ENCODE peak calls at places on chromosomes 7 and 10, in five cellular contexts. T is GM23248, G is HAP-1, L is kidney epithelial cell, E is adipocyte. N is an unnamed sample.

GRCh38 chr10:124647421-124648130 is 96.6 kb downstream of the FAM53B start:
- DNase-seq in T (peak), G (no peak), L (no peak), E (peak), N (peak)

GRCh38 chr7:141402277-141402996 is 148.8 kb upstream of the AGK start:
- DNase-seq in T (no peak), G (no peak), L (no peak), E (no peak), N (peak)

GRCh38 chr10:102419561-102420442 is 834 bp upstream of the FBXL15 start:
- DNase-seq in T (peak), G (no peak), L (no peak), E (peak), N (peak)

GRCh38 chr10:103736763-103737162 is 118.6 kb downstream of the SH3PXD2A start:
- DNase-seq in T (no peak), G (peak), L (no peak), E (no peak), N (no peak)

GRCh38 chr7:2031496-2031895 is 201.2 kb downstream of the MAD1L1 start:
- DNase-seq in T (no peak), G (no peak), L (no peak), E (no peak), N (peak)

GRCh38 chr7:80934286-80934685 is 15.4 kb upstream of the SEMA3C start:
- DNase-seq in T (peak), G (no peak), L (no peak), E (peak), N (peak)

GRCh38 chr7:117095055-117095454 is 141.8 kb downstream of the ST7 start:
- DNase-seq in T (no peak), G (no peak), L (no peak), E (no peak), N (no peak)

GRCh38 chr10:118305730-118306129 is 36.4 kb downstream of the FAM204A start:
- DNase-seq in T (no peak), G (no peak), L (no peak), E (no peak), N (no peak)

GRCh38 chr10:17787087-17787942 is 21.8 kb upstream of the MRC1 start:
- DNase-seq in T (peak), G (peak), L (peak), E (peak), N (peak)

GRCh38 chr10:48682265-48682664 is 2.4 kb upstream of the WDFY4 start:
- DNase-seq in T (no peak), G (no peak), L (no peak), E (no peak), N (no peak)

GRCh38 chr10:132666733-132667612 is 119.0 kb downstream of the NKX6-2 start:
- DNase-seq in T (peak), G (no peak), L (no peak), E (peak), N (peak)

GRCh38 chr10:4474829-4475228 is 351.2 kb upstream of the AKR1E2 start:
- DNase-seq in T (no peak), G (no peak), L (peak), E (no peak), N (no peak)

GRCh38 chr7:20141666-20142065 is 75.5 kb downstream of the MACC1 start:
- DNase-seq in T (no peak), G (peak), L (no peak), E (peak), N (no peak)

GRCh38 chr10:69757553-69758309 is 44.0 kb upstream of the COL13A1 start:
- DNase-seq in T (peak), G (no peak), L (no peak), E (peak), N (peak)

GRCh38 chr7:2572101-2572842 is 13.5 kb downstream of the IQCE start:
- DNase-seq in T (peak), G (no peak), L (peak), E (peak), N (peak)

GRCh38 chr7:23218196-23218595 is 28.4 kb upstream of the GPNMB start:
- DNase-seq in T (no peak), G (no peak), L (no peak), E (no peak), N (no peak)

GRCh38 chr7:55242613-55243012 is 122.5 kb upstream of the LANCL2 start:
- DNase-seq in T (peak), G (no peak), L (no peak), E (no peak), N (no peak)

GRCh38 chr10:61472090-61472674 is 19.0 kb upstream of the TMEM26 start:
- DNase-seq in T (no peak), G (no peak), L (no peak), E (no peak), N (no peak)

GRCh38 chr10:71419002-71419540 is 22.4 kb downstream of the CDH23 start:
- DNase-seq in T (no peak), G (no peak), L (no peak), E (no peak), N (no peak)

GRCh38 chr10:71779641-71780040 is 6.3 kb upstream of the VSIR start:
- DNase-seq in T (no peak), G (no peak), L (no peak), E (no peak), N (peak)

GRCh38 chr10:14884082-14884481 is 5.4 kb downstream of the SUV39H2 start:
- DNase-seq in T (peak), G (no peak), L (no peak), E (no peak), N (no peak)

GRCh38 chr7:66213637-66214036 is 8.5 kb downstream of the TPST1 start:
- DNase-seq in T (peak), G (no peak), L (no peak), E (no peak), N (no peak)

GRCh38 chr10:133391249-133391635 is 2.7 kb upstream of the MTG1 start:
- DNase-seq in T (no peak), G (no peak), L (no peak), E (no peak), N (no peak)

GRCh38 chr7:19519443-19519977 is 189.3 kb downstream of the POLR1F start:
- DNase-seq in T (peak), G (no peak), L (no peak), E (no peak), N (no peak)

GRCh38 chr7:2461268-2462026 is 14.8 kb downstream of the GRIFIN start:
- DNase-seq in T (no peak), G (no peak), L (no peak), E (no peak), N (peak)

GRCh38 chr10:72011976-72012512 is 47.8 kb downstream of the CHST3 start:
- DNase-seq in T (no peak), G (no peak), L (no peak), E (no peak), N (peak)

GRCh38 chr7:101921061-101921460 is 103.6 kb downstream of the CUX1 start:
- DNase-seq in T (no peak), G (no peak), L (no peak), E (no peak), N (no peak)

GRCh38 chr10:13890233-13890616 is 303.5 kb downstream of the PRPF18 start:
- DNase-seq in T (peak), G (no peak), L (no peak), E (no peak), N (peak)

GRCh38 chr7:65937296-65937695 is 44.7 kb downstream of the GUSB start:
- DNase-seq in T (no peak), G (no peak), L (no peak), E (no peak), N (no peak)

GRCh38 chr10:111131168-111131799 is 54.5 kb downstream of the ADRA2A start:
- DNase-seq in T (no peak), G (no peak), L (no peak), E (no peak), N (no peak)

GRCh38 chr10:106508920-106509319 is 655.6 kb downstream of the SORCS1 start:
- DNase-seq in T (peak), G (no peak), L (no peak), E (peak), N (no peak)

GRCh38 chr7:65924193-65924592 is 51.3 kb downstream of the VKORC1L1 start:
- DNase-seq in T (peak), G (no peak), L (no peak), E (no peak), N (peak)

GRCh38 chr10:70459771-70460490 is 18.4 kb upstream of the NODAL start:
- DNase-seq in T (no peak), G (no peak), L (no peak), E (no peak), N (no peak)

GRCh38 chr7:99365318-99366141 is 9.0 kb upstream of the ARPC1B start:
- DNase-seq in T (peak), G (no peak), L (no peak), E (peak), N (no peak)

GRCh38 chr7:81618400-81619014 is 151.3 kb downstream of the HGF start:
- DNase-seq in T (peak), G (no peak), L (peak), E (peak), N (peak)

GRCh38 chr7:139777304-139777890 is 401 bp downstream of the HIPK2 start:
- DNase-seq in T (peak), G (no peak), L (no peak), E (peak), N (peak)

GRCh38 chr7:139777948-139778841 is at the start of gene HIPK2:
- DNase-seq in T (peak), G (peak), L (no peak), E (peak), N (peak)

GRCh38 chr7:139776486-139777303 is 1.1 kb downstream of the HIPK2 start:
- DNase-seq in T (peak), G (peak), L (no peak), E (peak), N (peak)

GRCh38 chr7:139774376-139774775 is 3.4 kb downstream of the HIPK2 start:
- DNase-seq in T (peak), G (no peak), L (no peak), E (peak), N (peak)

DNA sequence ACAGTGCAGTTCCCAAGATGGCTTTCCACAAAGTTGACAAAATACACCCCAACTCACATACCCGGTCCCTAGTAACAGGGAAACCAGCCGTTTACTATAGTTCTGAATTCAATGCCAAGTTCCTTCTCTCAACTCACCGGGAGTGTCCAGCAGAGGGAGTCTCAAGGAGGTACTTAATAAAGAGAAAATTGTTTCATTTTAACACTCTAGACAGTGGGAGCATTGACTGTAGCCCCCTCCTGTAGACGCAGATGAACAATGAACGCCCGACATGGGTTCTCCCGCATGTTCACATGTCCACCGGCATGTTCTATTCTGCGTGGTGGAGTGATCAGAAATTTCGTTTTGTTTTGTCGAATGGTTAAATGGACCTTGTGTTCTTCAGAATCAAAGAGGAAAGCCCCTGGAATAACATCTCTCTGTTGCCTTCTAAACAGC is 1.9 kb downstream of the HIPK2 start:
- DNase-seq in T (peak), G (peak), L (no peak), E (peak), N (peak)
- H3K4me3 ChIP-seq in T (peak), G (peak), L (peak), E (peak), N (peak)

GRCh38 chr10:22475527-22475856 is 130.2 kb downstream of the SPAG6 start:
- DNase-seq in T (no peak), G (no peak), L (no peak), E (no peak), N (no peak)
- H3K4me3 ChIP-seq in T (peak), G (peak), L (peak), E (peak), N (peak)

GRCh38 chr7:42489299-42489698 is 252.3 kb upstream of the GLI3 start:
- DNase-seq in T (no peak), G (no peak), L (no peak), E (no peak), N (no peak)
- H3K4me3 ChIP-seq in T (no peak), G (no peak), L (no peak), E (no peak), N (no peak)

DNA sequence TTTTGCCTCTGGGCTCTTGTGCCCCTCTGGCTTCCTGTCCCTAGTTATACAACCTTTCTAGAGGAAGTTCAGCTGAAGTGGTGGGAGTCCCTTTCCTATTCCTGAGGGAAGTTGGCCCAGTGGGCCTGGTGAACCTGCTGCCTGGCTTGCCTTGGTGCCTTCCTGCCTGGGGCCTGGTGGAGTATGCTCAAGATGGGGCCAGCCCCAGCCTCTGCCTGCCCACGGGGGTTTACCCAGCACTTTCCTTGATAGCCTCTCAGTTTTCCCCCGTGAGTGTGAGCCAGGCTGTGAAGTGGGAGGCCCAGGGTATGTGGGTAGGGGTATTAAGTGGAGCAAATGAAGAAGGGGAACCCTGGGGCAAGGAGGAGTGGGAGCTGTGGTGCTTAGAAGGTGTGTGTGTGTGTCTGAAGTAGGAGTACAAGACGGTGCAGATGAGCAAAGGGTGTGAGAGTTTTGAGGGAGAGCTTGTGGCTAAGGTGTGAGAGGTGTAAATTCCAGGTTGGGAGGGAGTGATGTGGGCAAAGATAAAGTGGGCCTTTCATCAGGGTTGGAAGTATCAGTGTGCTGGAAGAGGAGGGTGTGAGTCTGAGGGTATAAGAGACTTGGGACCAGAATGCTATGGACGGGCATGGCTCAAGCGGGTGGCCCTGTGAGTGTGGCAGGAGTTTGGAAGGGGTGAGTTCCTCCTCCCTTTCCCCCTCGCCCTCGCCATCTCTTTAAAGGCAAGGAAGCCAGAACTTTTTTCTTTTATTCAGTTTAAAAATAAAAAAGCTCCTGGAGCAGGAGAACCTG is 10.9 kb upstream of the PAX2 start:
- DNase-seq in T (no peak), G (no peak), L (no peak), E (no peak), N (no peak)
- H3K4me3 ChIP-seq in T (no peak), G (no peak), L (no peak), E (no peak), N (no peak)

DNA sequence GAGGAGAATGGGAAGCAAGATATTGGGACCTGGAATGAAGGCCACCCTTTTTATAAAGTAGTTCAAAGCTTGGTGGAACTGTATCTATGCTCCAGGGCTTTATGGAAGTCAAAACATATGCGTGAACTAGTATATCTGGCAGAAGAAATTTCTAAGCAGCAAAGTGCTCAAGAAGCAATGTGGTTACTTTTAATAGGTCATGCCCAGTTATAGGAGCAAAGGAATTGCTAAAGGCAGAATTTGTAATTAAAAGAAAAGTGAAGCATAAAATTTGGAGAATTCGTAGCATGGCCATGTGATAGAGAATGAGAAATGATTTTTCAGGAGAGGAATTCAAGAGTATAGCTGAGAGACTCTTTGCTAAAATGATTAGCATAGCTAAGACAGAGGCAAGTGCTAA is 1110.4 kb downstream of the XPNPEP1 start:
- DNase-seq in T (no peak), G (no peak), L (no peak), E (no peak), N (no peak)
- H3K4me3 ChIP-seq in T (no peak), G (no peak), L (no peak), E (no peak), N (no peak)

N was measured in osteoblast.